ENCODE peak calls at places on chromosomes 2 and 18, in ten cellular contexts. H is stimulated activated CD4-positive, alpha-beta T cell treated with anti-CD3 and anti-CD28 coated beads, TNF-alpha, amount 100 ng/mL, for 4 hours; Z is NCI-H1930; N is T-helper 22 cell; S is anterior cingulate cortex; G is foreskin melanocyte; J is hippocampal formation; P is H9; O is stimulated activated CD8-positive, alpha-beta memory T cell treated with anti-CD3 and anti-CD28 coated beads, Interleukin-15, amount 100 ng/mL, for 1 hour; A is non-pigmented ciliary epithelial cell. E is an unnamed sample.

GRCh38 chr2:10080536-10081304 is 509 bp upstream of the CYS1 start:
- DNase-seq in H (no peak), Z (no peak), N (no peak), S (no peak), G (no peak), J (no peak), P (no peak), O (no peak), A (no peak), E (no peak)

GRCh38 chr2:212480447-212480846 is 58.2 kb downstream of the ERBB4 start:
- DNase-seq in H (no peak), Z (no peak), N (no peak), S (peak), G (no peak), J (no peak), P (no peak), O (no peak), A (no peak), E (no peak)

GRCh38 chr2:1817256-1818127 is 73.2 kb upstream of the PXDN start:
- DNase-seq in H (peak), Z (no peak), N (no peak), S (peak), G (peak), J (peak), P (peak), O (peak), A (peak), E (peak)

GRCh38 chr2:97761192-97761591 is 47.8 kb downstream of the ZAP70 start:
- DNase-seq in H (no peak), Z (no peak), N (peak), S (no peak), G (no peak), J (no peak), P (no peak), O (no peak), A (no peak), E (no peak)

GRCh38 chr2:182148344-182148743 is 162.7 kb downstream of the PPP1R1C start:
- DNase-seq in H (no peak), Z (no peak), N (no peak), S (no peak), G (no peak), J (no peak), P (no peak), O (no peak), A (no peak), E (no peak)

GRCh38 chr18:63131106-63131943 is 188.2 kb downstream of the BCL2 start:
- DNase-seq in H (peak), Z (no peak), N (peak), S (no peak), G (peak), J (peak), P (peak), O (peak), A (peak), E (peak)

GRCh38 chr2:212228651-212229253 is 309.9 kb downstream of the ERBB4 start:
- DNase-seq in H (no peak), Z (no peak), N (no peak), S (no peak), G (no peak), J (no peak), P (no peak), O (no peak), A (no peak), E (no peak)

GRCh38 chr2:39994151-39994550 is 215.1 kb upstream of the THUMPD2 start:
- DNase-seq in H (no peak), Z (no peak), N (no peak), S (no peak), G (no peak), J (no peak), P (no peak), O (no peak), A (peak), E (peak)

GRCh38 chr2:172461591-172462392 is 34.4 kb downstream of the ITGA6 start:
- DNase-seq in H (peak), Z (no peak), N (peak), S (peak), G (no peak), J (no peak), P (peak), O (peak), A (no peak), E (no peak)

GRCh38 chr18:54774971-54775665 is 53.2 kb upstream of the RAB27B start:
- DNase-seq in H (no peak), Z (no peak), N (no peak), S (no peak), G (no peak), J (no peak), P (no peak), O (no peak), A (no peak), E (no peak)

GRCh38 chr2:120736202-120736954 is 710 bp downstream of the GLI2 start:
- DNase-seq in H (no peak), Z (no peak), N (no peak), S (no peak), G (no peak), J (no peak), P (peak), O (no peak), A (no peak), E (no peak)

GRCh38 chr2:218799990-218800389 is 18.0 kb downstream of the CYP27A1 start:
- DNase-seq in H (no peak), Z (no peak), N (no peak), S (no peak), G (no peak), J (no peak), P (no peak), O (no peak), A (no peak), E (no peak)

GRCh38 chr2:74525717-74526648 is at the start of gene DQX1:
- DNase-seq in H (no peak), Z (no peak), N (no peak), S (no peak), G (no peak), J (no peak), P (peak), O (no peak), A (no peak), E (no peak)

GRCh38 chr2:65845442-65846182 is 413.2 kb upstream of the SPRED2 start:
- DNase-seq in H (no peak), Z (no peak), N (no peak), S (no peak), G (no peak), J (no peak), P (no peak), O (no peak), A (no peak), E (no peak)

GRCh38 chr2:215812966-215813365 is 200.4 kb downstream of the MREG start:
- DNase-seq in H (no peak), Z (no peak), N (no peak), S (no peak), G (peak), J (no peak), P (no peak), O (no peak), A (no peak), E (no peak)

GRCh38 chr2:150109028-150109427 is 378.4 kb downstream of the RND3 start:
- DNase-seq in H (no peak), Z (no peak), N (no peak), S (no peak), G (no peak), J (no peak), P (no peak), O (no peak), A (no peak), E (no peak)

GRCh38 chr2:100952512-100952911 is 49.6 kb upstream of the RPL31 start:
- DNase-seq in H (no peak), Z (no peak), N (no peak), S (no peak), G (no peak), J (no peak), P (no peak), O (no peak), A (no peak), E (no peak)

GRCh38 chr2:162403884-162404283 is 60.0 kb downstream of the GCA start:
- DNase-seq in H (no peak), Z (no peak), N (no peak), S (no peak), G (peak), J (no peak), P (no peak), O (no peak), A (peak), E (peak)

GRCh38 chr2:216909541-216910175 is 49.8 kb upstream of the TNP1 start:
- DNase-seq in H (no peak), Z (no peak), N (no peak), S (no peak), G (no peak), J (no peak), P (no peak), O (no peak), A (no peak), E (no peak)

GRCh38 chr18:10878703-10879102 is 270.7 kb downstream of the PIEZO2 start:
- DNase-seq in H (no peak), Z (no peak), N (no peak), S (no peak), G (no peak), J (no peak), P (no peak), O (no peak), A (no peak), E (no peak)

GRCh38 chr2:170177950-170178781 is at the start of gene MYO3B:
- DNase-seq in H (no peak), Z (no peak), N (no peak), S (no peak), G (no peak), J (no peak), P (no peak), O (no peak), A (peak), E (no peak)

GRCh38 chr18:77130229-77131099 is 2.1 kb downstream of the MBP start:
- DNase-seq in H (no peak), Z (no peak), N (no peak), S (no peak), G (no peak), J (no peak), P (no peak), O (no peak), A (no peak), E (no peak)

GRCh38 chr2:68926782-68927181 is 25.9 kb downstream of the GKN2 start:
- DNase-seq in H (no peak), Z (no peak), N (no peak), S (no peak), G (no peak), J (no peak), P (no peak), O (no peak), A (no peak), E (no peak)

GRCh38 chr2:57902578-57902977 is 144.0 kb upstream of the VRK2 start:
- DNase-seq in H (no peak), Z (no peak), N (no peak), S (no peak), G (no peak), J (no peak), P (no peak), O (no peak), A (no peak), E (no peak)